ENCODE peak calls at places on chromosomes 4 and X, in seven cellular contexts. Y is choroid plexus epithelial cell; W is GM18507; C is NCI-H2081; M is neuronal stem cell; E is A673; S is activated T-helper 2 cell treated with anti-CD3 and anti-CD28 coated beads, Interferon-gamma antibody, Interleukin-2, Interleukin-4, amounts not matched to agents 10 μg/mL and 5 μg/mL and 100 μg/mL, durations not matched to agents 14 hours and 24 hours and 36 hours. H is an unnamed sample.

GRCh38 chr4:109967798-109968520 is 55.3 kb downstream of the EGF start:
- DNase-seq in Y (peak), W (no peak), C (no peak), M (no peak), E (no peak), S (no peak), H (no peak)

GRCh38 chr4:3688018-3688998 is 77.9 kb upstream of the ADRA2C start:
- DNase-seq in Y (no peak), W (no peak), C (no peak), M (no peak), E (no peak), S (no peak), H (peak)

GRCh38 chr4:81472249-81473085 is 760 bp upstream of the RASGEF1B start:
- DNase-seq in Y (peak), W (no peak), C (no peak), M (peak), E (peak), S (no peak), H (no peak)

GRCh38 chr4:98199247-98199646 is 56.0 kb upstream of the STPG2 start:
- DNase-seq in Y (peak), W (no peak), C (no peak), M (no peak), E (no peak), S (no peak), H (no peak)

GRCh38 chr4:122988696-122989095 is 66.3 kb upstream of the NUDT6 start:
- DNase-seq in Y (no peak), W (no peak), C (no peak), M (no peak), E (no peak), S (no peak), H (no peak)

GRCh38 chrX:94058728-94059382 is 384.8 kb downstream of the FAM133A start:
- DNase-seq in Y (peak), W (no peak), C (peak), M (peak), E (peak), S (no peak), H (no peak)

GRCh38 chr4:186790630-186791029 is 67.0 kb upstream of the FAT1 start:
- DNase-seq in Y (no peak), W (no peak), C (no peak), M (no peak), E (no peak), S (no peak), H (no peak)

GRCh38 chr4:186019264-186019663 is 49.7 kb upstream of the TLR3 start:
- DNase-seq in Y (no peak), W (no peak), C (no peak), M (no peak), E (no peak), S (no peak), H (no peak)

GRCh38 chr4:150219841-150220240 is 141.6 kb downstream of the DCLK2 start:
- DNase-seq in Y (no peak), W (no peak), C (no peak), M (no peak), E (no peak), S (no peak), H (no peak)

GRCh38 chr4:81211956-81212355 is 3.1 kb downstream of the PRKG2 start:
- DNase-seq in Y (peak), W (no peak), C (no peak), M (no peak), E (no peak), S (no peak), H (no peak)

GRCh38 chr4:8325284-8325973 is 55.9 kb downstream of the HTRA3 start:
- DNase-seq in Y (no peak), W (no peak), C (no peak), M (no peak), E (no peak), S (no peak), H (no peak)

GRCh38 chr4:84479663-84480062 is 19.4 kb downstream of the NKX6-1 start:
- DNase-seq in Y (no peak), W (no peak), C (no peak), M (no peak), E (no peak), S (no peak), H (no peak)

GRCh38 chr4:138972956-138973819 is 42.4 kb upstream of the NOCT start:
- DNase-seq in Y (no peak), W (no peak), C (peak), M (peak), E (no peak), S (no peak), H (no peak)

GRCh38 chrX:72475338-72475737 is 97.3 kb downstream of the HDAC8 start:
- DNase-seq in Y (no peak), W (no peak), C (no peak), M (no peak), E (no peak), S (no peak), H (no peak)

GRCh38 chr4:73450398-73451004 is 14.5 kb downstream of the AFP start:
- DNase-seq in Y (peak), W (no peak), C (peak), M (no peak), E (peak), S (no peak), H (peak)

GRCh38 chrX:46791927-46792825 is 33.3 kb upstream of the SLC9A7 start:
- DNase-seq in Y (peak), W (peak), C (no peak), M (no peak), E (peak), S (no peak), H (no peak)

GRCh38 chrX:275967-276587 is 5.1 kb upstream of the PLCXD1 start:
- DNase-seq in Y (peak), W (peak), C (no peak), M (peak), E (peak), S (no peak), H (peak)

GRCh38 chrX:42978655-42979379 is 200.9 kb upstream of the PPP1R2C start:
- DNase-seq in Y (peak), W (no peak), C (no peak), M (no peak), E (no peak), S (no peak), H (no peak)

GRCh38 chrX:95996294-95996693 is 688.3 kb upstream of the DIAPH2 start:
- DNase-seq in Y (no peak), W (no peak), C (no peak), M (no peak), E (no peak), S (no peak), H (no peak)

GRCh38 chrX:29110041-29110440 is 522.8 kb downstream of the IL1RAPL1 start:
- DNase-seq in Y (no peak), W (no peak), C (no peak), M (no peak), E (no peak), S (no peak), H (no peak)

GRCh38 chrX:73832319-73832718 is 269.3 kb downstream of the CHIC1 start:
- DNase-seq in Y (no peak), W (no peak), C (no peak), M (no peak), E (no peak), S (no peak), H (no peak)